ENCODE peak calls at places on chromosomes 16 and 17, in seven cellular contexts. X is tibial nerve; Z is upper lobe of right lung; W is CD4-positive, alpha-beta T cell; A is IMR-90; E is body of pancreas; H is tibial artery. B is an unnamed sample.

GRCh38 chr17:8753976-8754440 is 4.3 kb downstream of the SPDYE4 start:
- DNase-seq in Z (no peak), A (peak), X (no peak), H (no peak), E (no peak), W (no peak), B (no peak)

GRCh38 chr16:85562102-85562786 is 50.9 kb upstream of the GSE1 start:
- DNase-seq in E (no peak), X (no peak), H (no peak), A (no peak), W (no peak), Z (no peak), B (no peak)

GRCh38 chr17:13385481-13385907 is 216.2 kb downstream of the HS3ST3A1 start:
- DNase-seq in X (peak), W (no peak), E (no peak), Z (no peak), A (peak), H (no peak), B (no peak)

GRCh38 chr16:7183768-7184167 is 148.9 kb upstream of the RBFOX1 start:
- DNase-seq in X (no peak), E (no peak), W (no peak), Z (no peak), A (no peak), H (no peak), B (no peak)

GRCh38 chr16:66618588-66618987 is 14.1 kb downstream of the CMTM3 start:
- DNase-seq in H (no peak), E (peak), Z (no peak), A (peak), W (no peak), X (peak), B (peak)

GRCh38 chr16:83932955-83933673 is 19.9 kb upstream of the OSGIN1 start:
- DNase-seq in H (no peak), X (no peak), E (no peak), A (peak), Z (no peak), W (no peak), B (no peak)

GRCh38 chr16:73189132-73189531 is 141.2 kb upstream of the ZFHX3 start:
- DNase-seq in H (no peak), X (no peak), W (no peak), A (no peak), E (no peak), Z (no peak), B (no peak)

GRCh38 chr17:68297168-68297567 is 5.9 kb downstream of the ARSG start:
- DNase-seq in A (no peak), Z (no peak), W (no peak), X (no peak), E (no peak), H (no peak), B (no peak)

GRCh38 chr17:1561420-1562177 is 993 bp downstream of the PITPNA start:
- DNase-seq in E (peak), Z (peak), A (no peak), H (no peak), X (no peak), W (peak), B (no peak)

GRCh38 chr16:19645557-19645981 is 72.5 kb downstream of the KNOP1 start:
- DNase-seq in E (peak), Z (no peak), H (peak), W (no peak), A (peak), X (peak), B (peak)

GRCh38 chr17:79670537-79671386 is 59.9 kb upstream of the RBFOX3 start:
- DNase-seq in X (no peak), A (no peak), E (no peak), Z (no peak), H (no peak), W (no peak), B (peak)

GRCh38 chr17:45706033-45706432 is 78.1 kb upstream of the CRHR1 start:
- DNase-seq in A (no peak), Z (no peak), X (no peak), W (no peak), E (no peak), H (no peak), B (no peak)

GRCh38 chr17:17714261-17714866 is 33.1 kb downstream of the RAI1 start:
- DNase-seq in Z (no peak), H (no peak), A (no peak), E (no peak), W (no peak), X (no peak), B (no peak)

GRCh38 chr17:8150194-8151119 is 1.7 kb downstream of the PER1 start:
- DNase-seq in A (no peak), E (no peak), W (no peak), Z (peak), H (no peak), X (peak), B (no peak)

GRCh38 chr17:9432867-9433495 is 142.6 kb downstream of the STX8 start:
- DNase-seq in E (no peak), X (no peak), Z (no peak), H (no peak), W (no peak), A (peak), B (no peak)

GRCh38 chr17:7562208-7562605 is 488 bp downstream of the SENP3 start:
- DNase-seq in A (no peak), X (no peak), Z (no peak), E (no peak), W (no peak), H (no peak), B (no peak)

GRCh38 chr17:16820161-16820877 is 130.3 kb downstream of the CCDC144A start:
- DNase-seq in X (peak), W (no peak), A (no peak), Z (no peak), H (peak), E (no peak), B (no peak)

GRCh38 chr16:10172848-10173655 is 9.2 kb downstream of the GRIN2A start:
- DNase-seq in X (no peak), E (no peak), H (no peak), W (no peak), A (no peak), Z (no peak), B (no peak)

GRCh38 chr16:7369181-7369580 is 36.5 kb downstream of the RBFOX1 start:
- DNase-seq in X (no peak), Z (no peak), A (no peak), E (no peak), H (no peak), W (no peak), B (no peak)

GRCh38 chr17:57080708-57081107 is 4.3 kb upstream of the AKAP1 start:
- DNase-seq in A (peak), W (no peak), E (no peak), H (no peak), Z (no peak), X (no peak), B (no peak)

GRCh38 chr16:86854895-86855294 is 276.5 kb downstream of the FOXL1 start:
- DNase-seq in A (peak), W (no peak), X (no peak), E (no peak), Z (no peak), H (no peak), B (no peak)

GRCh38 chr17:47225436-47225858 is 16.3 kb downstream of the MYL4 start:
- DNase-seq in Z (no peak), X (peak), E (peak), W (no peak), A (peak), H (peak), B (peak)

GRCh38 chr17:10771142-10771541 is 32.8 kb downstream of the TMEM238L start:
- DNase-seq in H (no peak), W (no peak), A (no peak), Z (no peak), X (no peak), E (no peak), B (no peak)

GRCh38 chr16:27436921-27437650 is 35.1 kb downstream of the IL21R start:
- DNase-seq in A (no peak), W (no peak), Z (peak), H (no peak), E (no peak), X (no peak), B (peak)

GRCh38 chr16:52050418-52050817 is 496.5 kb downstream of the TOX3 start:
- DNase-seq in H (no peak), X (no peak), A (peak), W (no peak), Z (no peak), E (no peak), B (no peak)

GRCh38 chr16:88815901-88816589 is 4.3 kb upstream of the APRT start:
- DNase-seq in X (no peak), H (no peak), Z (no peak), W (peak), A (no peak), E (peak), B (no peak)

GRCh38 chr17:1423456-1424135 is 23.6 kb upstream of the YWHAE start:
- DNase-seq in Z (no peak), H (no peak), W (no peak), X (no peak), A (no peak), E (no peak), B (no peak)

GRCh38 chr17:72110231-72110952 is 10.4 kb upstream of the SOX9 start:
- DNase-seq in E (no peak), A (no peak), W (no peak), X (no peak), H (no peak), Z (no peak), B (no peak)

GRCh38 chr17:82073446-82073845 is 7.8 kb upstream of the DUS1L start:
- DNase-seq in Z (no peak), W (no peak), A (no peak), X (no peak), E (no peak), H (no peak), B (no peak)

GRCh38 chr17:21210411-21211076 is 3.4 kb downstream of the TMEM11 start:
- DNase-seq in E (no peak), Z (no peak), A (no peak), W (no peak), X (no peak), H (no peak), B (no peak)

GRCh38 chr17:44556854-44557606 is at the start of gene FZD2:
- DNase-seq in W (peak), X (peak), A (peak), E (peak), H (peak), Z (peak), B (peak)

GRCh38 chr16:69469807-69470561 is 45.6 kb downstream of the CYB5B start:
- DNase-seq in A (no peak), W (no peak), E (no peak), Z (no peak), H (no peak), X (no peak), B (no peak)

GRCh38 chr16:4367393-4367856 is 4.2 kb upstream of the VASN start:
- DNase-seq in A (no peak), E (no peak), Z (no peak), H (no peak), W (no peak), X (no peak), B (no peak)

GRCh38 chr17:83196088-83196765 is 116.8 kb downstream of the METRNL start:
- DNase-seq in E (no peak), A (peak), W (no peak), Z (peak), H (peak), X (peak), B (no peak)

GRCh38 chr16:66549284-66550131 is at the start of gene TK2:
- DNase-seq in E (peak), W (peak), H (peak), Z (peak), X (peak), A (peak), B (peak)

DNA sequence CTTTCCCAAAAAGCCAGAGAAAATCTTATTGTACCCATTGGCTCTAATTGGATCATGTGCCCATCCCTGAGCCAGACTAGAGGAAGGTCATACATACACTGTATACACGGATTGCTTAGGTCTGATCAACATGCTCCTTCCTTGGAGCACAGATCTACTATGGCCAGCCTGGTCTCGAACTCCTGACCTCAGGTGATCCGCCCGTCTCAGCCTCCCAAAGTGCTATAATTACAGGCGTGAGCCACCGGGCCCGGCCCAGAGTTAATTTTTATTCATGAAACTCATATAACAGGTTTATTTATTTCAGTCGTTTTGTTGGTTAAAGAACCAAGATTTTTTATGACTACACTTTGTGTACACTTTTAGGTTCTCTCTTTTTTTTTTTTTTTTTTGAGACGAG is 1.2 kb upstream of the TAOK1 start:
- DNase-seq in E (no peak), H (no peak), A (no peak), Z (no peak), W (no peak), X (no peak), B (no peak)
- H3K27ac ChIP-seq in E (no peak), H (no peak), A (no peak), Z (no peak), W (no peak), X (no peak), B (no peak)

GRCh38 chr17:6098050-6098449 is 27.9 kb downstream of the WSCD1 start:
- DNase-seq in A (no peak), W (no peak), H (no peak), E (no peak), X (no peak), Z (peak), B (no peak)

GRCh38 chr17:6095501-6095900 is 25.3 kb downstream of the WSCD1 start:
- DNase-seq in A (no peak), E (no peak), H (no peak), X (no peak), W (no peak), Z (peak), B (no peak)

GRCh38 chr17:6096201-6097004 is 26.2 kb downstream of the WSCD1 start:
- DNase-seq in E (no peak), X (no peak), A (no peak), Z (peak), H (no peak), W (no peak), B (no peak)

GRCh38 chr17:6098466-6099180 is 28.4 kb downstream of the WSCD1 start:
- DNase-seq in Z (peak), A (no peak), H (peak), E (no peak), X (no peak), W (no peak), B (no peak)

DNA sequence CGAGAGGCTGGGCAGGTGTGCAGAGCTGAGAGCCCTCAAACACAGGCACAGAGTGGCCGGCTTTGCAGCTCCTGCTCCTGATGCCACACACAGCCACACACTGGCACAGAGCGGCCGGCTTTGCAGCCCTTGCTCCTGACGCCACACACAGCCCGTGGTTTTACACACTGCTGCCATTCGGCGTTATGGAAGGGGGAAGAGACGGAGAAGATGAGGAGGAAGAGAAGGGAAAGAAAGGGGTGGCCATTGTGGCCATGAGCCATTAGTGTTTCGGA is 26.8 kb downstream of the WSCD1 start:
- DNase-seq in H (no peak), X (no peak), Z (no peak), E (no peak), A (no peak), W (no peak), B (no peak)
- TF ChIP-seq CTCF in H (no peak), X (no peak), Z (no peak), E (no peak), A (no peak), W (no peak), B (no peak)

GRCh38 chr17:15464629-15465028 is 2.8 kb downstream of the CDRT4 start:
- DNase-seq in W (no peak), A (no peak), E (no peak), X (no peak), H (no peak), Z (no peak), B (no peak)
- H3K27ac ChIP-seq in W (no peak), A (no peak), E (no peak), X (peak), H (peak), Z (peak), B (no peak)

GRCh38 chr16:22186517-22186916 is 19.6 kb upstream of the EEF2K start:
- DNase-seq in Z (no peak), H (no peak), W (no peak), E (no peak), A (no peak), X (no peak), B (no peak)
- TF ChIP-seq CTCF in Z (no peak), H (no peak), W (no peak), E (no peak), A (peak), X (no peak), B (no peak)

GRCh38 chr17:78172284-78173024 is 4.1 kb downstream of the SYNGR2 start:
- DNase-seq in W (no peak), H (peak), Z (peak), E (no peak), A (peak), X (peak), B (peak)
- H3K27ac ChIP-seq in W (peak), H (peak), Z (peak), E (no peak), A (no peak), X (peak), B (peak)

GRCh38 chr16:57669476-57670162 is 1.5 kb downstream of the ADGRG3 start:
- DNase-seq in X (no peak), H (no peak), Z (no peak), A (no peak), E (no peak), W (no peak), B (no peak)

GRCh38 chr16:57667069-57667525 is 1.0 kb upstream of the ADGRG3 start:
- DNase-seq in E (no peak), W (no peak), Z (no peak), H (no peak), A (no peak), X (no peak), B (no peak)

GRCh38 chr16:57667526-57668258 is 414 bp upstream of the ADGRG3 start:
- DNase-seq in X (no peak), W (no peak), Z (peak), H (no peak), E (peak), A (peak), B (no peak)

GRCh38 chr16:57668630-57669475 is 747 bp downstream of the ADGRG3 start:
- DNase-seq in X (no peak), H (no peak), Z (no peak), W (no peak), E (no peak), A (no peak), B (no peak)

GRCh38 chr16:57668259-57668563 is at the start of gene ADGRG3:
- DNase-seq in Z (no peak), W (no peak), A (no peak), H (no peak), X (no peak), E (no peak), B (no peak)
- TF ChIP-seq CTCF in Z (no peak), W (no peak), A (no peak), H (no peak), X (no peak), E (no peak), B (no peak)

GRCh38 chr16:54286067-54286329 is 589 bp downstream of the IRX3 start:
- DNase-seq in A (no peak), E (no peak), Z (no peak), X (no peak), H (no peak), W (no peak), B (no peak)
- H3K27ac ChIP-seq in A (no peak), E (no peak), Z (peak), X (no peak), H (peak), W (no peak), B (peak)

GRCh38 chr16:64950262-64950661 is 171.6 kb downstream of the CDH11 start:
- DNase-seq in H (no peak), Z (no peak), A (no peak), X (no peak), W (no peak), E (no peak), B (no peak)
- TF ChIP-seq CTCF in H (no peak), Z (no peak), A (peak), X (no peak), W (no peak), E (no peak), B (no peak)

DNA sequence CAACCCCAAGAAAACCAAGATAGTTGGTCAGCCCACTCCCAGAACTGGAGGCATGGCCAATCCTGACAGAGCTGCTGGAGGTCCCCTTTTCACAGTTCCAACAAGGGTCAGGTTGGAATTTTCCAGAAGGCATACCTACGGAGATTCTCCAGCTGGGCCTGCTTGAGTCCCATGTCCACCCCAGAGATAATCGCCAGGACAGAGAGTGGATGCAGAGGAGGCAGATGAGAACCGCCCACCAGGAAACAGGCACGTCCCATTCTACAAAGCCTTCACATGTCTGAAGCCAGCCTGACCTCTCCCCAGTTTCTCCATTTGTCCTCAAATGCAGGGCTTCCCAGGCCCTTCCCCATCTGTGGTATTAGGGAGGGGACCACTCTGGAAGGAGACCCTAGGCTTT is 47.4 kb upstream of the SMURF2 start:
- DNase-seq in E (no peak), A (no peak), X (no peak), H (no peak), Z (no peak), W (no peak), B (no peak)
- H3K27ac ChIP-seq in E (no peak), A (peak), X (no peak), H (peak), Z (peak), W (peak), B (no peak)

B was measured in uterus.